ENCODE peak calls at places on chromosome 18, in seven cellular contexts. R is left ventricle myocardium inferior, Z is Panc1, Y is colonic mucosa, O is esophagus squamous epithelium, S is heart right ventricle, P is H9. D is an unnamed sample.

GRCh38 chr18:31436825-31437224 is 10.7 kb upstream of the DSG3 start:
- DNase-seq in Z (no peak), S (no peak), O (no peak), R (no peak), P (no peak), Y (no peak), D (no peak)

GRCh38 chr18:56233595-56233994 is 404.8 kb downstream of the TXNL1 start:
- DNase-seq in R (no peak), Z (no peak), S (no peak), Y (no peak), O (no peak), P (no peak), D (no peak)

GRCh38 chr18:75868031-75868430 is 440.5 kb upstream of the SMIM21 start:
- DNase-seq in Y (no peak), Z (no peak), S (no peak), P (no peak), R (no peak), O (no peak), D (no peak)

GRCh38 chr18:50627594-50628542 is 68.0 kb downstream of the MAPK4 start:
- DNase-seq in Y (no peak), P (no peak), R (no peak), Z (no peak), S (no peak), O (no peak), D (no peak)

GRCh38 chr18:36580874-36581750 is 247.7 kb downstream of the TPGS2 start:
- DNase-seq in S (no peak), O (no peak), Z (no peak), P (no peak), R (no peak), Y (no peak), D (no peak)

GRCh38 chr18:28960146-28960545 is 783.2 kb upstream of the CDH2 start:
- DNase-seq in Z (no peak), Y (no peak), P (no peak), O (no peak), S (no peak), R (no peak), D (no peak)

GRCh38 chr18:63293930-63294329 is 25.6 kb downstream of the BCL2 start:
- DNase-seq in Z (no peak), Y (no peak), P (no peak), S (no peak), O (no peak), R (no peak), D (no peak)

GRCh38 chr18:72086421-72086820 is 457.7 kb downstream of the CBLN2 start:
- DNase-seq in R (no peak), S (no peak), O (no peak), Z (no peak), P (no peak), Y (no peak), D (no peak)

GRCh38 chr18:67484458-67484857 is 32.1 kb downstream of the DSEL start:
- DNase-seq in Z (no peak), P (no peak), Y (no peak), R (no peak), O (no peak), S (no peak), D (no peak)

DNA sequence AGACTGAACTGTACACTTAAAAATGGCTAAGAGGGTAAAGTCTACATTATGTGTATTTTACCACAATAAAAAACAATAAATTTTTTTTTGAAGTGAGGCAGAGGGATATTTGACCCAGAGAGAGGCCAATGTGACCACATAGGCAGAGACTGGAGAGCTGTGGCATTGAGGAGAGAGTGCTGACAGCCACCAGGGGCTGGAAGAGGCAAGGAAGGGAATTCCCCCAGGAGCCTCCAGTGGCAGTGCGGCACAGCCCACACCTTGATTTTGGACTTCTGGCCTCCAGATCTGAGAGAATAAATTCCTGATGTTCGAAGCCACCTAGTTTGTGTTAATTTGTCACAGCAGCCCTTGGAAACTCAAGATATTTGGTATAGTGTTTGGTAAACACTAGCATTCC is 22.7 kb downstream of the ANKRD29 start:
- DNase-seq in S (no peak), R (no peak), Z (no peak), P (no peak), O (no peak), Y (no peak), D (no peak)
- H3K27ac ChIP-seq in S (no peak overlapping the region), R (no peak overlapping the region), Z (no peak overlapping the region), P (no peak overlapping the region), O (no peak overlapping the region), Y (no peak overlapping the region), D (no peak overlapping the region)

GRCh38 chr18:10751711-10752110 is 225.9 kb downstream of the NAPG start:
- DNase-seq in P (no peak), Y (no peak), R (no peak), S (no peak), O (no peak), Z (no peak), D (no peak)
- H3K9me3 ChIP-seq in P (no peaks in the 10 kb centered on the region), Y (no peaks in the 10 kb centered on the region), R (no peaks in the 10 kb centered on the region), S (no peaks in the 10 kb centered on the region), O (no peaks in the 10 kb centered on the region), Z (no peaks in the 10 kb centered on the region), D (no peaks in the 10 kb centered on the region)

DNA sequence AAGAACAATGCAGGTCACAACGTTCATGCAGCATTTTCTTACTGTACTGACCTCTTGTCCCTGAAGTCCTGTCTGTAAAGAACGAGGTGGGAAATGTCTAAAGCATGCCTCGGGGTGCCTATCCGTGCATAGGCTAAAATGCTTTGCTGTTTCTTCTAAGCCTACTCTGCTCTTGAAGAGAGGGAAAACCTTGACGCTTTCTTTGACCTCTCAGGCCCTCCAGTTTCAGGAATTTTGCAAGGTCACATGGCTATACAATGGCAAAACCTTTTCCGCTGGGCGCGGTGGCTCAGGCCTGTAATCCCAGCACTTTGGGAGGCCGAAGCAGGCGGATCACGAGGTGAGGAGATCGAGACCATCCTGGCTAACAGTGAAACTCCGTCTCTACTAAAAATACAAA is 18.4 kb upstream of the ZNF532 start:
- DNase-seq in Y (no peak), P (no peak), S (no peak), Z (no peak), O (no peak), R (no peak), D (no peak)
- H3K27ac ChIP-seq in Y (no peak overlapping the region), P (peak overlapping the region; percentile 98), S (no peak overlapping the region), Z (no peak overlapping the region), O (no peak overlapping the region), R (peak overlapping the region; percentile 11), D (no peak overlapping the region)

DNA sequence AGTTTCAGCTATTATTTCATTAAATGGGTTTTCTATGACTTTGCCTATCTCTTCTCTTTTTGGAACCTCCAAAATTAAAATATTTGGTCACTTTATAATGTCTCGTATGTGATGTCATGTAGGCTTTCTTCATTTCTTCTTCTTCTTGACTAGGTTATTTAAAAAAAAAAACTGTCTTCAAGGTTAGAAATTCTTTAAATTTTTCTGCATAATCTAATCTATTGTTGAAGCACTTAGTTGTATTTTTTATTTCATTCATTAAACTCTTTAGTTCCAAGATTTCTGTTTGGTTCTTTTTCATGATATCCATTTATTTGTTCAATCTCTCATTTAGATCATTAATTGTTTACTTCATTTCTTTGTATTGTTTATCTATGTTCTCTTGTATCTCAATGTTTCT is 43.8 kb upstream of the ROCK1 start:
- DNase-seq in S (no peak), P (no peak), Y (no peak), R (no peak), O (no peak), Z (no peak), D (no peak)
- H3K9me3 ChIP-seq in S (no peaks in the 10 kb centered on the region), P (no peaks in the 10 kb centered on the region), Y (no peaks in the 10 kb centered on the region), R (peaks cover 43% of the 10 kb centered on the region), O (peaks cover 6% of the 10 kb centered on the region), Z (peaks cover 7% of the 10 kb centered on the region), D (peaks cover 21% of the 10 kb centered on the region)

GRCh38 chr18:21243041-21243431 is 1.0 kb downstream of the GREB1L start:
- DNase-seq in O (no peak), Z (no peak), R (no peak), Y (no peak), S (no peak), P (peak; percentile 28), D (no peak)
- H3K27ac ChIP-seq in O (no peak overlapping the region), Z (peak overlapping the region; percentile 72), R (peak overlapping the region; percentile 81), Y (no peak overlapping the region), S (peak overlapping the region; percentile 65), P (no peak overlapping the region), D (no peak overlapping the region)

D was measured in CD4-positive, alpha-beta T cell.